ENCODE peak calls at places on chromosomes 12 and 14, in five cellular contexts. V, Y, W, B and K are unnamed samples.

GRCh38 chr12:64691793-64692583 is 67.2 kb downstream of the GNS start:
- DNase-seq in V (no peak), Y (no peak), W (no peak), B (peak; percentile 52), K (no peak)

GRCh38 chr14:101108579-101109346 is 205.2 kb upstream of the RTL1 start:
- DNase-seq in V (peak; percentile 18), Y (no peak), W (no peak), B (no peak), K (peak; percentile 80)

GRCh38 chr14:28571636-28572035 is 195.0 kb upstream of the FOXG1 start:
- DNase-seq in V (no peak), Y (peak; percentile 33), W (no peak), B (no peak), K (no peak)

GRCh38 chr12:43208221-43208620 is 343.8 kb downstream of the ADAMTS20 start:
- DNase-seq in V (no peak), Y (peak; percentile 38), W (no peak), B (no peak), K (no peak)

GRCh38 chr14:105440554-105440900 is 20.9 kb downstream of the MTA1 start:
- DNase-seq in V (no peak), Y (no peak), W (no peak), B (no peak), K (no peak)

GRCh38 chr14:21102472-21103164 is 1.8 kb downstream of the TMEM253 start:
- DNase-seq in V (no peak), Y (no peak), W (no peak), B (no peak), K (no peak)

GRCh38 chr12:22687677-22688076 is 62.7 kb downstream of the ETNK1 start:
- DNase-seq in V (no peak), Y (peak; percentile 84), W (no peak), B (peak; percentile 62), K (no peak)

GRCh38 chr12:62259311-62259992 is 752 bp upstream of the USP15 start:
- DNase-seq in V (no peak), Y (no peak), W (no peak), B (no peak), K (no peak)

GRCh38 chr12:12327802-12328201 is 22.2 kb downstream of the MANSC1 start:
- DNase-seq in V (no peak), Y (peak; percentile 82), W (peak; percentile 62), B (peak; percentile 75), K (no peak)

GRCh38 chr12:57889541-57889989 is 43.0 kb upstream of the CTDSP2 start:
- DNase-seq in V (no peak), Y (peak; percentile 90), W (no peak), B (peak; percentile 96), K (no peak)

GRCh38 chr14:38758661-38759060 is 344.4 kb downstream of the SEC23A start:
- DNase-seq in V (no peak), Y (no peak), W (no peak), B (no peak), K (no peak)

GRCh38 chr12:51678086-51678724 is 87.2 kb downstream of the SCN8A start:
- DNase-seq in V (no peak), Y (peak; percentile 67), W (peak; percentile 34), B (peak; percentile 54), K (no peak)

GRCh38 chr14:76784881-76785280 is 23.6 kb downstream of the VASH1 start:
- DNase-seq in V (no peak), Y (peak; percentile 79), W (peak; percentile 60), B (peak; percentile 80), K (peak; percentile 88)

GRCh38 chr14:96037891-96038557 is 1.1 kb upstream of the C14orf132 start:
- DNase-seq in V (no peak), Y (peak; percentile 43), W (peak; percentile 74), B (peak; percentile 39), K (no peak)

GRCh38 chr12:50637870-50638481 is 125.9 kb upstream of the ATF1 start:
- DNase-seq in V (no peak), Y (peak; percentile 74), W (no peak), B (peak; percentile 70), K (no peak)

GRCh38 chr12:26029741-26030033 is 71.2 kb downstream of the RASSF8 start:
- DNase-seq in V (no peak), Y (no peak), W (no peak), B (no peak), K (no peak)

GRCh38 chr12:20548592-20548991 is 146.5 kb upstream of the SLCO1C1 start:
- DNase-seq in V (no peak), Y (no peak), W (no peak), B (no peak), K (no peak)

GRCh38 chr14:25034803-25035681 is 14.9 kb downstream of the STXBP6 start:
- DNase-seq in V (no peak), Y (no peak), W (no peak), B (no peak), K (no peak)

GRCh38 chr14:50059773-50060629 is 56.4 kb downstream of the VCPKMT start:
- DNase-seq in V (no peak), Y (no peak), W (no peak), B (no peak), K (no peak)

GRCh38 chr12:70305794-70306193 is 60.3 kb upstream of the KCNMB4 start:
- DNase-seq in V (no peak), Y (peak; percentile 26), W (no peak), B (no peak), K (no peak)

GRCh38 chr12:39628836-39629235 is 9.2 kb upstream of the ABCD2 start:
- DNase-seq in V (no peak), Y (no peak), W (no peak), B (no peak), K (no peak)

GRCh38 chr14:50943261-50943942 is 881 bp downstream of the PYGL start:
- DNase-seq in V (peak; percentile 42), Y (peak; percentile 46), W (peak; percentile 31), B (peak; percentile 56), K (no peak)

GRCh38 chr12:75977952-75978671 is 53.5 kb downstream of the PHLDA1 start:
- DNase-seq in V (no peak), Y (peak; percentile 100), W (peak; percentile 94), B (peak; percentile 99), K (peak; percentile 95)

GRCh38 chr12:57735952-57736742 is 2.4 kb downstream of the AGAP2 start:
- DNase-seq in V (no peak), Y (peak; percentile 30), W (no peak), B (peak; percentile 37), K (no peak)

GRCh38 chr12:5783274-5783920 is 161.7 kb downstream of the ANO2 start:
- DNase-seq in V (no peak), Y (no peak), W (no peak), B (no peak), K (peak; percentile 5)

GRCh38 chr12:5789469-5789968 is 155.5 kb downstream of the ANO2 start:
- DNase-seq in V (no peak), Y (no peak), W (no peak), B (peak; percentile 21), K (no peak)

GRCh38 chr12:5787828-5788227 is 157.2 kb downstream of the ANO2 start:
- DNase-seq in V (no peak), Y (no peak), W (no peak), B (no peak), K (no peak)

GRCh38 chr12:5784626-5785130 is 160.4 kb downstream of the ANO2 start:
- DNase-seq in V (no peak), Y (no peak), W (no peak), B (no peak), K (peak; percentile 42)

DNA sequence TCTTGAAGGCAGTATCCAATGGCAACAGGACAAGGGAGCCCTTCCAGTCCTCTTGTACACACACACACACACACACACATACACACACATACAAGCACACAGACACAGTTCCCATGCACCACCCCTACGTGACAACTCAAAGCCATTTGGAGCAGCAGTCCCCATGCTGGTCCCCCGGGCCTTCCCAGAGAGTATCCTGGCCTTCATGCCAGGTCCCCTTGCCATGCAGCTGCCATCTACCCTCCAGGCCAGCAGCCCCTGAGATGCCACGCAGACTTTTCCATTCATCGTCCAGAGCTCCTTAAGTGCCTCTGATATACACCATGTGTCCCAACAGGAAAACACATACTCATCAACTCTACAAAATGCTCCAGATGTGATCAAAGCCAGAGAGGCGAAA is 159.5 kb downstream of the ANO2 start:
- DNase-seq in V (no peak), Y (no peak), W (no peak), B (no peak), K (peak; percentile 72)
- TF ChIP-seq CTCF in V (no peak), Y (no peak), W (no peak), B (no peak), K (no peak)

DNA sequence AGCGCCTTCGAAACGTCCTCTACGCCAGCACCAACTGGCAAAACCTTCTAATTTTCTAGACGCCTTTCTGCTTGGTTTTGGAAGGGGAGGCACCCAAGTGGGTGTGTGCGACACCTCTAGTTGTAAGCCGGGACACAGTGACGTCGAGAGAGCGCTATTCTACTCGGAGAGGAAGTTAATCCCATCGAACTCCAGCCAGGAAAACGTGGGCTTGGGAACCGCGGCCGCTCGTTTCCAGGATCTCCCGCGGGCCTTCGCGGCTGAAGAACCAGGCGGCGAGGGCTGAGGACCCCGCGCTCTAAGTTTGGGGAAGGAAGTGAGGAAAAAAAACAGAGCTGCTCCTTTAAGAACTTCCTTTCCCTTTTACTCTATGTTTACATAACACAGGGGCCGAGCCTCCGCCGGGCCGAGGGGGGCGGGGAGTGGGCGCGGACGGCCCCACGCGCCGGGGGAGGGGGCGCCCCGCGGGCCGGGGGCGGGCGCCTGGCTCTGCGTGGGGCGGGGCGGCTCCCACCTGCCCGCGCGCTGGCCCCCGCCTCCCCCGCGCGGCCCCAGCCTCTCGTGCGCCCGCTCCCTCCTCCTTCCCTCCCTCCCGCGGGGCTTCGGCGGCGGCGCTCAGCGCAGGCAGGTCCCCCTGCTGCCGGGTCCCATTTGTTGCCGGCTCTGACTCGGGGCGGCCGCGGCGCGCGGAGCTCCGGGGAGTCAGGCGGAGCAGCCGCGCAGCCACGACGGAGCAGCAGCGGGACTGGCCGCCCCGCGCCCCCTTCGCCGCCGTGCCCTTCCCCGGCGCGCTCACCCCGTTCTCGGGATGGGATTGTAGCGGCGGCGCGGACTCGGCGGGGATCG is at the start of gene PELI2:
- DNase-seq in V (peak; percentile 40), Y (peak; percentile 68), W (peak; percentile 15), B (peak; percentile 76), K (peak; percentile 92)
- TF ChIP-seq CTCF in V (no peak), Y (no peak), W (no peak), B (peak; percentile 14), K (peak; percentile 42)

GRCh38 chr14:91878274-91878673 is 10.9 kb upstream of the TC2N start:
- DNase-seq in V (no peak), Y (no peak), W (no peak), B (no peak), K (no peak)
- TF ChIP-seq CTCF in V (no peak), Y (no peak), W (no peak), B (no peak), K (no peak)

GRCh38 chr12:11022520-11022919 is at the start of gene TAS2R19:
- DNase-seq in V (no peak), Y (no peak), W (no peak), B (no peak), K (no peak)

GRCh38 chr12:11023387-11023786 is 967 bp upstream of the TAS2R19 start:
- DNase-seq in V (no peak), Y (no peak), W (no peak), B (no peak), K (no peak)

GRCh38 chr12:11031307-11031706 is at the start of gene TAS2R31:
- DNase-seq in V (no peak), Y (no peak), W (no peak), B (no peak), K (no peak)

DNA sequence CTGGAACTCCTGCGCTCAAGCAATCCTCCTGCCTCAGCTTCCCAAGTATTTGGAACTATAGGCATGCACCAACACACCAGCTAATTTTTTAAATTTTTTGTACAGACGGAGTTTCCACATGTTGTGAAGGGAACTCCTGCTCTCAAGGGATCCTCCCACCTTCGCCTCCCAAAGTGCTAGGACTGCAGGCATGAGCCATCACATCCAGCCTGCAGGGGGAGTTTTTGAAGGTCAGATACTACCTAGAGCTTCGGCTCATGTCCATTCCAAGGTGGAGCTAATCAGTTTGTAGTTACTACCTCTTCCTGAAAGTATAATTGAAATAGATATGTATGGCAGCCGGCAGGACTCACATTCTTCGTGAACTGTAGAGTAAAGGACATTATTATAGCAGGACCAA is 3.7 kb upstream of the TAS2R19 start:
- DNase-seq in V (no peak), Y (no peak), W (no peak), B (no peak), K (no peak)
- TF ChIP-seq CTCF in V (no peak), Y (peak; percentile 32), W (no peak), B (peak; percentile 30), K (peak; percentile 9)